ENCODE peak calls at places on chromosomes 2 and 18, in seven cellular contexts. One of them, this sample, is unnamed.

GRCh38 chr2:182933629-182934028 is 67.2 kb upstream of the FRZB start:
- DNase-seq in H1: no peak
- DNase-seq in K562: no peak
- DNase-seq in SK-N-SH: no peak
- DNase-seq in HCT116: no peak
- DNase-seq in GM12878: no peak
- DNase-seq in HepG2: no peak
- DNase-seq in this sample: no peak

GRCh38 chr2:70328921-70329561 is 27.2 kb upstream of the FAM136A start:
- DNase-seq in H1: no peak
- DNase-seq in K562: no peak
- DNase-seq in SK-N-SH: no peak
- DNase-seq in HCT116: peak
- DNase-seq in GM12878: no peak
- DNase-seq in HepG2: peak
- DNase-seq in this sample: no peak

GRCh38 chr2:119491776-119492525 is 32.3 kb downstream of the SCTR start:
- DNase-seq in H1: no peak
- DNase-seq in K562: no peak
- DNase-seq in SK-N-SH: no peak
- DNase-seq in HCT116: peak
- DNase-seq in GM12878: no peak
- DNase-seq in HepG2: peak
- DNase-seq in this sample: peak

GRCh38 chr18:69757733-69758132 is 189.9 kb downstream of the CD226 start:
- DNase-seq in H1: no peak
- DNase-seq in K562: no peak
- DNase-seq in SK-N-SH: no peak
- DNase-seq in HCT116: no peak
- DNase-seq in GM12878: no peak
- DNase-seq in HepG2: no peak
- DNase-seq in this sample: no peak

GRCh38 chr2:11129598-11130449 is 25.4 kb upstream of the SLC66A3 start:
- DNase-seq in H1: peak
- DNase-seq in K562: peak
- DNase-seq in SK-N-SH: peak
- DNase-seq in HCT116: peak
- DNase-seq in GM12878: no peak
- DNase-seq in HepG2: peak
- DNase-seq in this sample: peak

GRCh38 chr18:59874166-59874565 is 25.6 kb upstream of the PMAIP1 start:
- DNase-seq in H1: no peak
- DNase-seq in K562: peak
- DNase-seq in SK-N-SH: no peak
- DNase-seq in HCT116: peak
- DNase-seq in GM12878: no peak
- DNase-seq in HepG2: peak
- DNase-seq in this sample: no peak

GRCh38 chr2:206993964-206994363 is 54.6 kb downstream of the CPO start:
- DNase-seq in H1: no peak
- DNase-seq in K562: no peak
- DNase-seq in SK-N-SH: no peak
- DNase-seq in HCT116: no peak
- DNase-seq in GM12878: no peak
- DNase-seq in HepG2: no peak
- DNase-seq in this sample: peak

GRCh38 chr2:83282067-83282795 is 1176.8 kb downstream of the SUCLG1 start:
- DNase-seq in H1: no peak
- DNase-seq in K562: no peak
- DNase-seq in SK-N-SH: no peak
- DNase-seq in HCT116: no peak
- DNase-seq in GM12878: no peak
- DNase-seq in HepG2: peak
- DNase-seq in this sample: no peak

GRCh38 chr18:29712785-29713184 is 1329.8 kb downstream of the DSC3 start:
- DNase-seq in H1: no peak
- DNase-seq in K562: no peak
- DNase-seq in SK-N-SH: no peak
- DNase-seq in HCT116: no peak
- DNase-seq in GM12878: no peak
- DNase-seq in HepG2: no peak
- DNase-seq in this sample: no peak

GRCh38 chr18:39162013-39162412 is 1596.4 kb upstream of the CELF4 start:
- DNase-seq in H1: peak
- DNase-seq in K562: no peak
- DNase-seq in SK-N-SH: no peak
- DNase-seq in HCT116: no peak
- DNase-seq in GM12878: no peak
- DNase-seq in HepG2: no peak
- DNase-seq in this sample: no peak

GRCh38 chr2:71880846-71881610 is 266.6 kb downstream of the CYP26B1 start:
- DNase-seq in H1: no peak
- DNase-seq in K562: peak
- DNase-seq in SK-N-SH: no peak
- DNase-seq in HCT116: peak
- DNase-seq in GM12878: no peak
- DNase-seq in HepG2: peak
- DNase-seq in this sample: no peak

GRCh38 chr2:5453648-5454390 is 238.4 kb upstream of the SOX11 start:
- DNase-seq in H1: no peak
- DNase-seq in K562: no peak
- DNase-seq in SK-N-SH: no peak
- DNase-seq in HCT116: no peak
- DNase-seq in GM12878: no peak
- DNase-seq in HepG2: no peak
- DNase-seq in this sample: no peak

GRCh38 chr2:70255637-70256314 is 2.2 kb upstream of the PCYOX1 start:
- DNase-seq in H1: no peak
- DNase-seq in K562: no peak
- DNase-seq in SK-N-SH: no peak
- DNase-seq in HCT116: no peak
- DNase-seq in GM12878: no peak
- DNase-seq in HepG2: no peak
- DNase-seq in this sample: no peak

GRCh38 chr2:140659293-140659692 is 1471.5 kb downstream of the LRP1B start:
- DNase-seq in H1: no peak
- DNase-seq in K562: no peak
- DNase-seq in SK-N-SH: no peak
- DNase-seq in HCT116: no peak
- DNase-seq in GM12878: no peak
- DNase-seq in HepG2: no peak
- DNase-seq in this sample: no peak

GRCh38 chr2:69565431-69565839 is 78.1 kb downstream of the AAK1 start:
- DNase-seq in H1: peak
- DNase-seq in K562: peak
- DNase-seq in SK-N-SH: peak
- DNase-seq in HCT116: peak
- DNase-seq in GM12878: peak
- DNase-seq in HepG2: peak
- DNase-seq in this sample: peak

GRCh38 chr2:125479143-125479636 is 1176.8 kb upstream of the GYPC start:
- DNase-seq in H1: no peak
- DNase-seq in K562: no peak
- DNase-seq in SK-N-SH: no peak
- DNase-seq in HCT116: no peak
- DNase-seq in GM12878: no peak
- DNase-seq in HepG2: no peak
- DNase-seq in this sample: no peak

GRCh38 chr2:39373403-39373802 is 63.7 kb downstream of the MAP4K3 start:
- DNase-seq in H1: no peak
- DNase-seq in K562: no peak
- DNase-seq in SK-N-SH: no peak
- DNase-seq in HCT116: no peak
- DNase-seq in GM12878: no peak
- DNase-seq in HepG2: no peak
- DNase-seq in this sample: no peak

GRCh38 chr2:191892391-191892790 is 45.5 kb upstream of the CAVIN2 start:
- DNase-seq in H1: no peak
- DNase-seq in K562: no peak
- DNase-seq in SK-N-SH: no peak
- DNase-seq in HCT116: no peak
- DNase-seq in GM12878: no peak
- DNase-seq in HepG2: no peak
- DNase-seq in this sample: no peak

GRCh38 chr18:23551978-23552377 is 34.3 kb downstream of the NPC1 start:
- DNase-seq in H1: no peak
- DNase-seq in K562: no peak
- DNase-seq in SK-N-SH: no peak
- DNase-seq in HCT116: no peak
- DNase-seq in GM12878: no peak
- DNase-seq in HepG2: no peak
- DNase-seq in this sample: no peak

GRCh38 chr2:157932480-157933205 is 56.5 kb upstream of the ACVR1 start:
- DNase-seq in H1: peak
- DNase-seq in K562: no peak
- DNase-seq in SK-N-SH: no peak
- DNase-seq in HCT116: no peak
- DNase-seq in GM12878: no peak
- DNase-seq in HepG2: peak
- DNase-seq in this sample: no peak

DNA sequence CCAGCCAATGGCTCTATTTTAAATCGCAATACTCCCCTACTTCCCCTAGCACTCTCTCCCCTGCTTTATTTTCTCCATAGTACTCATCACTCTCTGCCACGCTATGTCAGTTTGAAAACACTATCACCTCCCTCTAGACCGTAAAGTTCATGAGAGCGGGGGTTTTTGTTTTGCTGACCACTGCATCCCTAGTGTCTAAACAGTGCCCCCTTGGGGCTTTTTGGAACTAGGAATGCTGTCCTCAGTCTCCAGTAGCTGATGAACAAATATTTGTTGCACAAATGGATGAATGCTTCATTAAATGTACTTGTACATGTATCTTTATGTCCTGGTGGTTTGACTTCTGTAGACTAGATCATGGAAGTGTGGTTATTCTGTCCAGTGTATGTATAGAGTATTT is 44.2 kb downstream of the ATOH8 start:
- DNase-seq in H1: no peak
- DNase-seq in K562: peak
- DNase-seq in SK-N-SH: peak
- DNase-seq in HCT116: no peak
- DNase-seq in GM12878: no peak
- DNase-seq in HepG2: peak
- DNase-seq in this sample: no peak
- TF ChIP-seq JUND in H1: no peak
- TF ChIP-seq JUND in K562: no peak
- TF ChIP-seq JUND in SK-N-SH: no peak
- TF ChIP-seq JUND in HCT116: no peak
- TF ChIP-seq JUND in GM12878: no peak
- TF ChIP-seq JUND in HepG2: no peak
- TF ChIP-seq JUND in this sample: no peak

GRCh38 chr2:105827351-105828096 is 82.8 kb downstream of the NCK2 start:
- DNase-seq in H1: no peak
- DNase-seq in K562: no peak
- DNase-seq in SK-N-SH: no peak
- DNase-seq in HCT116: no peak
- DNase-seq in GM12878: no peak
- DNase-seq in HepG2: no peak
- DNase-seq in this sample: no peak
- TF ChIP-seq JUND in H1: no peak
- TF ChIP-seq JUND in K562: no peak
- TF ChIP-seq JUND in SK-N-SH: no peak
- TF ChIP-seq JUND in HCT116: no peak
- TF ChIP-seq JUND in GM12878: no peak
- TF ChIP-seq JUND in HepG2: no peak
- TF ChIP-seq JUND in this sample: no peak

GRCh38 chr2:233714164-233714563 is 1.5 kb downstream of the UGT1A5 start:
- DNase-seq in H1: no peak
- DNase-seq in K562: no peak
- DNase-seq in SK-N-SH: no peak
- DNase-seq in HCT116: no peak
- DNase-seq in GM12878: no peak
- DNase-seq in HepG2: no peak
- DNase-seq in this sample: no peak
- TF ChIP-seq JUND in H1: no peak
- TF ChIP-seq JUND in K562: no peak
- TF ChIP-seq JUND in SK-N-SH: no peak
- TF ChIP-seq JUND in HCT116: no peak
- TF ChIP-seq JUND in GM12878: no peak
- TF ChIP-seq JUND in HepG2: no peak
- TF ChIP-seq JUND in this sample: no peak

GRCh38 chr2:162118166-162119031 is 33.6 kb downstream of the GCG start:
- DNase-seq in H1: no peak
- DNase-seq in K562: no peak
- DNase-seq in SK-N-SH: no peak
- DNase-seq in HCT116: no peak
- DNase-seq in GM12878: no peak
- DNase-seq in HepG2: no peak
- DNase-seq in this sample: no peak

GRCh38 chr2:162125138-162125537 is 26.9 kb downstream of the GCG start:
- DNase-seq in H1: no peak
- DNase-seq in K562: no peak
- DNase-seq in SK-N-SH: no peak
- DNase-seq in HCT116: no peak
- DNase-seq in GM12878: no peak
- DNase-seq in HepG2: no peak
- DNase-seq in this sample: no peak

GRCh38 chr2:162127422-162127821 is 24.6 kb downstream of the GCG start:
- DNase-seq in H1: no peak
- DNase-seq in K562: no peak
- DNase-seq in SK-N-SH: no peak
- DNase-seq in HCT116: no peak
- DNase-seq in GM12878: no peak
- DNase-seq in HepG2: no peak
- DNase-seq in this sample: no peak

GRCh38 chr2:162126145-162126926 is 25.7 kb downstream of the GCG start:
- DNase-seq in H1: no peak
- DNase-seq in K562: no peak
- DNase-seq in SK-N-SH: no peak
- DNase-seq in HCT116: no peak
- DNase-seq in GM12878: peak
- DNase-seq in HepG2: no peak
- DNase-seq in this sample: no peak

DNA sequence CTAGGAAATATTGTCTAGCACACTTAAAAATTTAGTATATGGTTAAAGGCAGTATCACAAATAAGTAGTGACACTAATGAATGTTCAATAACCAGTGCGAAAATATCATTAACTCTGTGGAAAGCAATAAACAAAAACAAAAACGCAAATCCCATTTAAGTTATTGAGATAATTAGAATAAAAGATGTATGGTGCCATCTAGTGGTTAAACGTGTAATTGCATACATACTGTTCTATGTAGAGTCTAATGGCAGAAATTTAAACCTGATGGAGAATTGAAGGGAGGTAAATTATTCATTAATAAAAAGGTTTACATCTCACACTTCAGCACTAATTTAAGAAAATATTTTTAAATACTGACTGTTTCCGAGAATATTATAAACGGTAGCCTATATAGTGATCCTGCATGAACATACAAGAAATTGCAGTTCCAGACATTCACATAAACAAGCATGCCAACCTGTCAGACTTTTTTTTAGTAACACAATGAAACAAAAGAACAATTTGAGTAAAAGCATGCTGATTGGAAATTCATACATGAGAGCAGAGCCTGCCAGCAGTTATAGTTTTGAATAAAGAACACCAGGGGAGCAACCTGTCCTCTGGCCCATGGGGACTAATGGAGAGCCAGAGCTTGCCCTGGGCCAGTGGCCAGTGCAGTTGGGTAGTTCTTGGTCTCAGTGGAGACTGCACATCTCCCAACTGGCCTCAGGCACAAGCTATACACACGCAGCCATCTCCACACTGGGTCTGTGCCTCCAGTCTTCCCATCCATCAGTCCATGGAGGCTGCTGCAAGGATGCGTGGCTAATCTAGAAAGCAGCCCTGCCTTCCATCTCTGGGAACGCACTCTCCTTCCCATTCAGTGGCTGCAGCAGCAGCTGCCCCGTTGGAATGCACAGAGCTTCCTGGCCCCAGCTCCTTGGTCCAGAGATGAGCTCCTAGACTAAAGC is 28.0 kb downstream of the GCG start:
- DNase-seq in H1: no peak
- DNase-seq in K562: peak
- DNase-seq in SK-N-SH: peak
- DNase-seq in HCT116: peak
- DNase-seq in GM12878: peak
- DNase-seq in HepG2: peak
- DNase-seq in this sample: peak
- TF ChIP-seq JUND in H1: no peak
- TF ChIP-seq JUND in K562: no peak
- TF ChIP-seq JUND in SK-N-SH: no peak
- TF ChIP-seq JUND in HCT116: no peak
- TF ChIP-seq JUND in GM12878: no peak
- TF ChIP-seq JUND in HepG2: no peak
- TF ChIP-seq JUND in this sample: no peak

This sample was measured in T47D.